ENCODE peak calls at places on chromosomes 1 and 21, in ten cellular contexts. O is fibroblast of mammary gland, N is Peyer's patch, F is breast epithelium, D is BE2C, C is sigmoid colon, V is lower lobe of right lung, E is fibroblast of pulmonary artery, W is WERI-Rb-1, K is RWPE1. G is an unnamed sample.

GRCh38 chr21:30962013-30962412 is 76.3 kb downstream of the KRTAP19-8 start:
- DNase-seq in O (no peak), N (no peak), F (no peak), D (no peak), C (no peak), V (no peak), E (no peak), W (peak; percentile 10), K (no peak), G (no peak)

GRCh38 chr1:109483658-109484518 is at the start of gene ATXN7L2:
- DNase-seq in O (peak; percentile 86), N (peak; percentile 86), F (peak; percentile 89), D (peak; percentile 94), C (peak; percentile 97), V (peak; percentile 94), E (peak; percentile 92), W (peak; percentile 94), K (peak; percentile 99), G (peak; percentile 90)

GRCh38 chr1:65965112-65965511 is 172.4 kb downstream of the PDE4B start:
- DNase-seq in O (no peak), N (no peak), F (no peak), D (no peak), C (no peak), V (no peak), E (no peak), W (no peak), K (no peak), G (no peak)

GRCh38 chr1:230542054-230542453 is 100.2 kb upstream of the COG2 start:
- DNase-seq in O (peak; percentile 61), N (no peak), F (no peak), D (no peak), C (no peak), V (no peak), E (peak; percentile 2), W (no peak), K (peak; percentile 48), G (no peak)

GRCh38 chr1:39892611-39893595 is 8.8 kb downstream of the MYCL start:
- DNase-seq in O (peak; percentile 49), N (no peak), F (no peak), D (no peak), C (peak; percentile 1), V (no peak), E (peak; percentile 84), W (no peak), K (peak; percentile 84), G (peak; percentile 92)

GRCh38 chr21:14797543-14797942 is 251.4 kb upstream of the SAMSN1 start:
- DNase-seq in O (no peak), N (no peak), F (no peak), D (no peak), C (no peak), V (no peak), E (no peak), W (no peak), K (no peak), G (no peak)

GRCh38 chr1:108610073-108610472 is 50.2 kb downstream of the EEIG2 start:
- DNase-seq in O (no peak), N (no peak), F (no peak), D (no peak), C (no peak), V (no peak), E (peak; percentile 29), W (no peak), K (no peak), G (peak; percentile 35)

GRCh38 chr1:154193821-154194220 is 1.9 kb upstream of the TPM3 start:
- DNase-seq in O (peak; percentile 36), N (no peak), F (peak; percentile 91), D (peak; percentile 25), C (no peak), V (no peak), E (peak; percentile 49), W (peak; percentile 44), K (no peak), G (no peak)

GRCh38 chr1:162010175-162010506 is 13.5 kb downstream of the OLFML2B start:
- DNase-seq in O (no peak), N (no peak), F (no peak), D (no peak), C (no peak), V (no peak), E (no peak), W (no peak), K (no peak), G (no peak)

DNA sequence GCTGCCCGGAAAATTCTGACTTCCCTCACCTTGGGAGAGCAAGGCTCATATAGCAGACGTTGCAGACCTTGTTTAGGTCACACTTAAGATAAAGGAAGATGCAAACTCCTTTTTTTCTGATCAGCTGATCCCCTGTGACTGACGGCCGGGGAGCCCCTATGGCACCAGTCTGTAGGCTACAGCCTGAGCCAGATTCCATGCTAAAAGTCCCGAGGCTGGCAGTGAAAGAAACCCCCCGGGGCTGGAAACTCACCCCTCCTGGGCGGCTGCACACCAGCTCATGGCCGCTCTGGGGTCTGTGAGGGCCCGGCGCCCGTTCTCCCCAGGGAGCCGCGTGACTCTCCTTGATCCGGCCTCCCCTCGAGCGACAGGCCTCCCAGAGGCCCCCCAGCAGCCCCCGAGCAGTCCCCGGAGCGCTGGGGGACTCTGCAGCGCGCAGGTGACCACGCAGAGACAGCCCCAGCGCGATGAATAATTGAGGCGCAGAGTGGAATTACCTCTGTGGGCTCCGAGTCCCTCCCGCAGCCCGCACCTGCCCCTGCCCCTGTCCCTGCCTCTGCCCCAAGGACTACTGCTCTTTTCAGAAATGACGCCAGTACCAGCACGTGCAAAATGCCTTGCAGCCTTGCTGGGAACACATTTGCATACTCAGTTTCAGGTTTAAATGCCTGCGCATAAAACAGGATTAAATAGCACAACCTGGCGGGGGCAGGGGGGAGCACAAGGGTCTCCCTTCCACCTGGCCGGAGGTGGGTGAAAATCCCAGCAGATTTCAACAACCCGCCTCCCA is 62.6 kb upstream of the CLDN14 start:
- DNase-seq in O (no peak), N (no peak), F (no peak), D (no peak), C (no peak), V (no peak), E (peak; percentile 9), W (no peak), K (no peak), G (no peak)
- TF ChIP-seq CTCF in O (no peak), N (no peak), F (peak; percentile 18), D (peak; percentile 6), C (no peak), V (no peak), E (no peak), W (no peak), K (no peak), G (no peak)

GRCh38 chr1:227895828-227896685 is 51.7 kb downstream of the WNT9A start:
- DNase-seq in O (no peak), N (peak; percentile 14), F (peak; percentile 68), D (peak; percentile 10), C (peak; percentile 70), V (peak; percentile 47), E (no peak), W (peak; percentile 1), K (peak; percentile 64), G (no peak)

GRCh38 chr1:227899141-227899819 is 48.5 kb downstream of the WNT9A start:
- DNase-seq in O (no peak), N (no peak), F (peak; percentile 25), D (peak; percentile 3), C (peak; percentile 55), V (peak; percentile 24), E (no peak), W (peak; percentile 0), K (no peak), G (no peak)

GRCh38 chr1:227896710-227897655 is 50.7 kb downstream of the WNT9A start:
- DNase-seq in O (no peak), N (peak; percentile 4), F (peak; percentile 48), D (peak; percentile 3), C (peak; percentile 60), V (peak; percentile 24), E (no peak), W (peak; percentile 2), K (no peak), G (no peak)

GRCh38 chr1:227898502-227899140 is 49.1 kb downstream of the WNT9A start:
- DNase-seq in O (no peak), N (no peak), F (peak; percentile 40), D (peak; percentile 3), C (peak; percentile 47), V (peak; percentile 32), E (no peak), W (peak; percentile 1), K (no peak), G (no peak)

GRCh38 chr1:227897704-227898438 is 49.9 kb downstream of the WNT9A start:
- DNase-seq in O (no peak), N (peak; percentile 10), F (peak; percentile 38), D (peak; percentile 4), C (peak; percentile 46), V (peak; percentile 35), E (no peak), W (no peak), K (no peak), G (no peak)
- TF ChIP-seq CTCF in O (no peak), N (no peak), F (no peak), D (no peak), C (no peak), V (no peak), E (no peak), W (no peak), K (no peak), G (no peak)

GRCh38 chr1:15325375-15326085 is 78.5 kb downstream of the FHAD1 start:
- DNase-seq in O (no peak), N (no peak), F (no peak), D (no peak), C (no peak), V (no peak), E (no peak), W (no peak), K (no peak), G (no peak)
- TF ChIP-seq CTCF in O (no peak), N (no peak), F (no peak), D (no peak), C (no peak), V (no peak), E (no peak), W (peak; percentile 20), K (no peak), G (no peak)

GRCh38 chr1:54547601-54548388 is at the start of gene ACOT11:
- DNase-seq in O (peak; percentile 56), N (peak; percentile 20), F (no peak), D (peak; percentile 90), C (peak; percentile 98), V (peak; percentile 77), E (peak; percentile 80), W (peak; percentile 96), K (no peak), G (peak; percentile 79)
- TF ChIP-seq CTCF in O (peak; percentile 33), N (no peak), F (peak; percentile 60), D (peak; percentile 62), C (peak; percentile 93), V (peak; percentile 45), E (peak; percentile 44), W (peak; percentile 57), K (no peak), G (peak; percentile 41)

GRCh38 chr21:44934797-44935532 is 4.9 kb upstream of the SLX9 start:
- DNase-seq in O (no peak), N (no peak), F (no peak), D (no peak), C (no peak), V (peak; percentile 24), E (no peak), W (no peak), K (no peak), G (no peak)
- TF ChIP-seq CTCF in O (no peak), N (no peak), F (no peak), D (no peak), C (no peak), V (no peak), E (no peak), W (no peak), K (no peak), G (no peak)

G was measured in fibroblast of the aortic adventitia.